ENCODE peak calls at places on chromosome 2, in ten cellular contexts. D is stimulated activated CD4-positive, alpha-beta T cell treated with anti-CD3 and anti-CD28 coated beads, Interleukin-12 subunit alpha, Interleukin-12 subunit beta, amount 100 ng/mL, for 24 hours; V is kidney tubule cell; B is Daoy; L is amygdala; N is RWPE2; A is cardiac fibroblast; S is NCI-H1436; Y is H9; Z is fibroblast of the aortic adventitia. E is an unnamed sample.

GRCh38 chr2:62826141-62826540 is 120.6 kb downstream of the EHBP1 start:
- DNase-seq in D (no peak), V (peak; percentile 54), B (no peak), L (no peak), N (no peak), A (peak; percentile 82), S (no peak), Y (no peak), Z (peak; percentile 81), E (no peak)

GRCh38 chr2:218180728-218181127 is 14.0 kb upstream of the CXCR1 start:
- DNase-seq in D (no peak), V (no peak), B (no peak), L (no peak), N (no peak), A (no peak), S (no peak), Y (no peak), Z (peak; percentile 61), E (no peak)

GRCh38 chr2:212537311-212538155 is 1.1 kb downstream of the ERBB4 start:
- DNase-seq in D (no peak), V (peak; percentile 37), B (peak; percentile 48), L (no peak), N (peak; percentile 50), A (peak; percentile 9), S (peak; percentile 34), Y (peak; percentile 51), Z (no peak), E (peak; percentile 70)

GRCh38 chr2:32504877-32505478 is 122.9 kb upstream of the TTC27 start:
- DNase-seq in D (no peak), V (no peak), B (no peak), L (no peak), N (no peak), A (no peak), S (no peak), Y (no peak), Z (no peak), E (no peak)

GRCh38 chr2:69582582-69583176 is 60.9 kb downstream of the AAK1 start:
- DNase-seq in D (no peak), V (no peak), B (peak; percentile 33), L (no peak), N (no peak), A (peak; percentile 39), S (no peak), Y (no peak), Z (peak; percentile 63), E (no peak)

GRCh38 chr2:196711625-196712024 is 72.1 kb downstream of the CCDC150 start:
- DNase-seq in D (no peak), V (no peak), B (no peak), L (no peak), N (no peak), A (no peak), S (no peak), Y (no peak), Z (no peak), E (no peak)

GRCh38 chr2:200618590-200619021 is 32.8 kb downstream of the AOX1 start:
- DNase-seq in D (no peak), V (no peak), B (peak; percentile 30), L (no peak), N (no peak), A (peak; percentile 63), S (no peak), Y (no peak), Z (peak; percentile 87), E (peak; percentile 19)

GRCh38 chr2:42755161-42755900 is 8.6 kb downstream of the OXER1 start:
- DNase-seq in D (no peak), V (no peak), B (peak; percentile 67), L (no peak), N (no peak), A (peak; percentile 18), S (no peak), Y (no peak), Z (peak; percentile 76), E (no peak)

GRCh38 chr2:85011747-85012146 is 40.8 kb downstream of the KCMF1 start:
- DNase-seq in D (no peak), V (no peak), B (no peak), L (no peak), N (no peak), A (no peak), S (no peak), Y (peak; percentile 56), Z (no peak), E (no peak)

GRCh38 chr2:240985881-240986786 is 12.3 kb upstream of the SNED1 start:
- DNase-seq in D (no peak), V (no peak), B (no peak), L (no peak), N (peak; percentile 41), A (no peak), S (no peak), Y (no peak), Z (no peak), E (peak; percentile 6)

GRCh38 chr2:148515170-148515569 is 129.4 kb upstream of the EPC2 start:
- DNase-seq in D (no peak), V (no peak), B (no peak), L (no peak), N (no peak), A (no peak), S (no peak), Y (no peak), Z (no peak), E (no peak)

GRCh38 chr2:26758790-26759321 is 5.2 kb upstream of the SLC35F6 start:
- DNase-seq in D (no peak), V (peak; percentile 82), B (peak; percentile 23), L (no peak), N (no peak), A (peak; percentile 43), S (no peak), Y (no peak), Z (no peak), E (no peak)

GRCh38 chr2:218400930-218401833 is 1.5 kb downstream of the CTDSP1 start:
- DNase-seq in D (no peak), V (no peak), B (no peak), L (no peak), N (no peak), A (no peak), S (no peak), Y (no peak), Z (no peak), E (no peak)

E was measured in BE2C.